ENCODE peak calls at places on chromosome 22, in six cellular contexts. One of them, this sample, is unnamed.

GRCh38 chr22:26674211-26675190 is 17.1 kb downstream of the MIAT start:
- DNase-seq in neural crest cell: no peak
- DNase-seq in HFF-Myc: no peak
- DNase-seq in mucosa of descending colon: no peak
- DNase-seq in IMR-90: no peak
- DNase-seq in RWPE1: no peak
- DNase-seq in this sample: no peak

GRCh38 chr22:23564276-23564675 is 15.8 kb downstream of the IGLL1 start:
- DNase-seq in IMR-90: no peak
- DNase-seq in HFF-Myc: no peak
- DNase-seq in mucosa of descending colon: no peak
- DNase-seq in neural crest cell: no peak
- DNase-seq in RWPE1: no peak
- DNase-seq in this sample: no peak

GRCh38 chr22:40313007-40313406 is 33.3 kb upstream of the ADSL start:
- DNase-seq in IMR-90: no peak
- DNase-seq in HFF-Myc: no peak
- DNase-seq in neural crest cell: no peak
- DNase-seq in RWPE1: no peak
- DNase-seq in mucosa of descending colon: no peak
- DNase-seq in this sample: no peak

GRCh38 chr22:27677895-27678458 is 123.6 kb downstream of the MN1 start:
- DNase-seq in HFF-Myc: peak
- DNase-seq in neural crest cell: no peak
- DNase-seq in mucosa of descending colon: no peak
- DNase-seq in IMR-90: no peak
- DNase-seq in RWPE1: no peak
- DNase-seq in this sample: no peak

GRCh38 chr22:24937114-24937513 is 9.4 kb downstream of the LHFPL7 start:
- DNase-seq in neural crest cell: peak
- DNase-seq in HFF-Myc: no peak
- DNase-seq in IMR-90: no peak
- DNase-seq in mucosa of descending colon: no peak
- DNase-seq in RWPE1: no peak
- DNase-seq in this sample: peak

GRCh38 chr22:40890881-40891280 is 29.0 kb upstream of the DNAJB7 start:
- DNase-seq in RWPE1: no peak
- DNase-seq in HFF-Myc: peak
- DNase-seq in neural crest cell: no peak
- DNase-seq in mucosa of descending colon: no peak
- DNase-seq in IMR-90: peak
- DNase-seq in this sample: no peak

GRCh38 chr22:48885271-48885918 is 942.3 kb downstream of the BRD1 start:
- DNase-seq in HFF-Myc: no peak
- DNase-seq in mucosa of descending colon: no peak
- DNase-seq in neural crest cell: no peak
- DNase-seq in RWPE1: no peak
- DNase-seq in IMR-90: no peak
- DNase-seq in this sample: no peak

GRCh38 chr22:37328017-37328416 is 45.7 kb downstream of the CYTH4 start:
- DNase-seq in mucosa of descending colon: no peak
- DNase-seq in HFF-Myc: peak
- DNase-seq in neural crest cell: no peak
- DNase-seq in RWPE1: peak
- DNase-seq in IMR-90: peak
- DNase-seq in this sample: peak

GRCh38 chr22:37054078-37054440 is 2.5 kb downstream of the KCTD17 start:
- DNase-seq in IMR-90: no peak
- DNase-seq in neural crest cell: no peak
- DNase-seq in HFF-Myc: no peak
- DNase-seq in mucosa of descending colon: no peak
- DNase-seq in RWPE1: no peak
- DNase-seq in this sample: no peak

GRCh38 chr22:35578836-35579575 is 38.1 kb downstream of the MB start:
- DNase-seq in HFF-Myc: no peak
- DNase-seq in neural crest cell: no peak
- DNase-seq in IMR-90: no peak
- DNase-seq in mucosa of descending colon: peak
- DNase-seq in RWPE1: no peak
- DNase-seq in this sample: no peak

GRCh38 chr22:40498454-40499186 is 128.2 kb downstream of the SGSM3 start:
- DNase-seq in IMR-90: peak
- DNase-seq in HFF-Myc: peak
- DNase-seq in RWPE1: peak
- DNase-seq in mucosa of descending colon: no peak
- DNase-seq in neural crest cell: no peak
- DNase-seq in this sample: peak

GRCh38 chr22:39309364-39309861 is 10.0 kb downstream of the RPL3 start:
- DNase-seq in RWPE1: peak
- DNase-seq in IMR-90: no peak
- DNase-seq in HFF-Myc: no peak
- DNase-seq in mucosa of descending colon: no peak
- DNase-seq in neural crest cell: no peak
- DNase-seq in this sample: peak
- TF ChIP-seq CTCF in RWPE1: peak
- TF ChIP-seq CTCF in IMR-90: no peak
- TF ChIP-seq CTCF in HFF-Myc: peak
- TF ChIP-seq CTCF in mucosa of descending colon: no peak
- TF ChIP-seq CTCF in neural crest cell: peak
- TF ChIP-seq CTCF in this sample: peak

DNA sequence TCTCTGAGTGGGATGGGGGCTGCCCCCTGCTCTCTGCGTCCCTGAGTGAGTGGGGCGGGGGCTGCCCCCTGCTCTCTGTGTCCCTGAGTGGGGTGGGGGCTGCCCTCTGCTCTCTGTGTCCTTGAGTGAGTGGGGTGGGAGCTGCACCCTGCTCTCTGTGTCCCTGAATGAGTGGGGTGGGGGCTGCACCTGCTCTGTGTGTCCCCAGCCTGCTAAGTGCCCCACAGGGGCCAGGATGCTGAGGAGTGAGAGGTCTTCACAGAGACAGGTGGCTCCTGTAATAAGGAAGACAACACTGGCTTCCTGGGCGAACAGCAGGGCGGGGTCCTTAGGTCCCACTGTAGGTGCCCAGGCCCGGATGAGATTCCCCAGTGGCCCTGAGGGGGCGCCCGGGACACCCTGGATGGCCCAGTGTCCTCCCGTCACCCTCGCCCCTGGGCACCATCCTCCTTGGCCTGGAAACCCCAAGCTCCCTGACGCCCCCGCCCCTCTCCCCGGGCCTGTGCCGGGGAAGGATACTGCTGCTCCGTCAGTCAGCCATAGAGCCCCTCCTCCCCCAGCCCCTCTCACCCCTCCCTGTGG is 3.8 kb upstream of the CCDC188 start:
- DNase-seq in neural crest cell: peak
- DNase-seq in IMR-90: no peak
- DNase-seq in RWPE1: no peak
- DNase-seq in mucosa of descending colon: no peak
- DNase-seq in HFF-Myc: no peak
- DNase-seq in this sample: no peak
- TF ChIP-seq CTCF in neural crest cell: no peak
- TF ChIP-seq CTCF in IMR-90: no peak
- TF ChIP-seq CTCF in RWPE1: no peak
- TF ChIP-seq CTCF in mucosa of descending colon: no peak
- TF ChIP-seq CTCF in HFF-Myc: no peak
- TF ChIP-seq CTCF in this sample: no peak

DNA sequence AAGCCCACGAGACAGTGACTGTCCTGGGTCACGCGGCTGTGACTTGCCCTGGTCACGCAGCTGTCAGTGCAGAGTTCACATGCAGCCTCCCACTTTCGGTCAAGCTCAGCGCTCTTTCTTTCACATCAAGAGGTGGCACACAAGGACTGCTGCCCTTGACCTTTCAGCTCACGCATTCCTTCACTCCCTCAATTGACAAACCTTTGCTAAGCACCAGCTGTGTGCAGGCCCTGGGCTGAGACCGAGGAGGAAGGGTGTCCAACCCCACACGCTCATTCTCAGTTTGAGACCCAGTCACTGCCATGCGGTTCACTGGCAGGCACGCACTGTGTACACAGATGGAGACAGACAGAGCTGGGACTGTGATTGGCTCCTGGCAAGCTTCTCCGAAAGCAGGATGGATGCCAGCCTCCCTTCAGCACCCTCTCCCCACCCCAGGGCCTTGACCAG is 70.3 kb downstream of the SCUBE1 start:
- DNase-seq in RWPE1: no peak
- DNase-seq in HFF-Myc: no peak
- DNase-seq in mucosa of descending colon: no peak
- DNase-seq in IMR-90: no peak
- DNase-seq in neural crest cell: no peak
- DNase-seq in this sample: no peak
- TF ChIP-seq CTCF in RWPE1: no peak
- TF ChIP-seq CTCF in HFF-Myc: no peak
- TF ChIP-seq CTCF in mucosa of descending colon: no peak
- TF ChIP-seq CTCF in IMR-90: no peak
- TF ChIP-seq CTCF in neural crest cell: no peak
- TF ChIP-seq CTCF in this sample: no peak

DNA sequence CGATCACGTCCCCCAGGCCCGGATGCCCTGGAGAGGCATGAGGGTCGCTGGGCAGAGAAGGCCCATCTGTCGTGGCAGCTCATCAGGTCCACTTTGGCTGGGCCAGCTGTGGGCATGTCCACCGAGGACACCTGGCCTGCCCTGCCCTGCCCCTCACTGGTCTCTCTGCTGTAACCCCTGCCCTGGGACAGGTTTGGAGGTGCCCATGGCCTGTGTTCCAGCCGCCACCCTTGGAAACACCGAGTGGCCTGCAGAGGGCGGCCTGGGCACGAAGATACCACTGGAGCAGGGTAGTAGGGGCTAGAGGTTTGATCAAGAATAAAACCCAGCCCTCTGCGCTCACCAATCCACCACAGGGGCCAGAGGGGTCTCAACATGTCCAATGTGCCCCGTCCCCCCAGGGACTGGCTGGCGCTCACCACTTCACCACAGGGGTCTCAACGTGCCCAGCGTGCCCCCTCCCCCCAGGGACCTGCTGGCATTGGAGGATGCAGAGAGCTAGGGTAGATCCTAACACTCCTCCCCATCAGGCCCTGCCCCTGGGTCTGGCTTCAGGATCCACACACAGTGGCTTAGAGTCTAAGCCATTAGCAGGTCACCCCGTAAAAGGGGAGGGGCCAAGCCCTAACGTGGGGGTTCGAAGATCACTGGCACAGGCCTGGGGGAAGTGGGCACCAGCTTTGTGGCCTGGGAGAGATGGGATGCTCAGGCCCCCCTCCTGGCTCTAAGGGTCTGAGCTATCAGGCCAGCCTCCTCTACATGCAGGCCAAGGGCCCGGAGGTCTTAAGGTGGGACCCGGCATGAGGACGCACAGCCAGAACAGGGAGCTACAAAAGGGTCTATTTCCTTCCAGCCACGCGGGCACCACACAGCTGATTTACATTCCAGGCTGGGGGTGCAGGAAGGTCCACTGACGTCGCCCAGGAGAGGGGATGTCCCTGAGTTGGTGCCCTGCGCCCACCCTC is 1.3 kb upstream of the HDAC10 start:
- DNase-seq in IMR-90: peak
- DNase-seq in neural crest cell: peak
- DNase-seq in RWPE1: peak
- DNase-seq in HFF-Myc: no peak
- DNase-seq in mucosa of descending colon: peak
- DNase-seq in this sample: peak
- TF ChIP-seq CTCF in IMR-90: peak
- TF ChIP-seq CTCF in neural crest cell: peak
- TF ChIP-seq CTCF in RWPE1: peak
- TF ChIP-seq CTCF in HFF-Myc: peak
- TF ChIP-seq CTCF in mucosa of descending colon: peak
- TF ChIP-seq CTCF in this sample: peak